ENCODE peak calls at places on chromosomes 5 and 9, in ten cellular contexts. V is NCI-H1930; O is uterus; Q is stimulated activated CD4-positive, alpha-beta T cell treated with anti-CD3 and anti-CD28 coated beads, TNF-alpha, amount 100 ng/mL, for 24 hours; T is astrocyte; C is iPS DF 6.9; B is HTR-8/SVneo; X is Caki2; K is T-helper 17 cell; P is naive B cell. H is an unnamed sample.

GRCh38 chr5:79759436-79759835 is 69.8 kb downstream of the CMYA5 start:
- DNase-seq in V (no peak), O (peak; percentile 50), Q (no peak), T (peak; percentile 84), C (no peak), B (no peak), X (no peak), K (no peak), P (no peak), H (no peak)

GRCh38 chr5:10518352-10518751 is 45.5 kb upstream of the ANKRD33B start:
- DNase-seq in V (no peak), O (no peak), Q (no peak), T (peak; percentile 85), C (no peak), B (no peak), X (peak; percentile 59), K (no peak), P (no peak), H (no peak)

GRCh38 chr5:136364307-136364706 is 1.0 kb downstream of the TRPC7 start:
- DNase-seq in V (no peak), O (no peak), Q (no peak), T (no peak), C (no peak), B (no peak), X (no peak), K (no peak), P (no peak), H (no peak)

GRCh38 chr5:142326480-142326938 is 1.7 kb upstream of the SPRY4 start:
- DNase-seq in V (no peak), O (no peak), Q (no peak), T (no peak), C (no peak), B (no peak), X (no peak), K (no peak), P (no peak), H (no peak)

GRCh38 chr9:86652696-86653095 is 294.6 kb downstream of the GAS1 start:
- DNase-seq in V (no peak), O (no peak), Q (no peak), T (no peak), C (no peak), B (no peak), X (no peak), K (no peak), P (no peak), H (no peak)

GRCh38 chr9:108194154-108194553 is 661.6 kb downstream of the ACTL7B start:
- DNase-seq in V (no peak), O (no peak), Q (no peak), T (no peak), C (no peak), B (no peak), X (no peak), K (no peak), P (no peak), H (no peak)

GRCh38 chr9:86788456-86788855 is 158.8 kb downstream of the GAS1 start:
- DNase-seq in V (no peak), O (no peak), Q (no peak), T (no peak), C (no peak), B (no peak), X (no peak), K (no peak), P (no peak), H (no peak)

GRCh38 chr9:108684288-108685025 is 171.3 kb downstream of the ACTL7B start:
- DNase-seq in V (no peak), O (no peak), Q (no peak), T (no peak), C (no peak), B (no peak), X (no peak), K (no peak), P (no peak), H (no peak)

GRCh38 chr9:100277166-100277979 is 75.4 kb downstream of the TEX10 start:
- DNase-seq in V (no peak), O (no peak), Q (no peak), T (peak; percentile 36), C (no peak), B (no peak), X (peak; percentile 59), K (no peak), P (no peak), H (no peak)

GRCh38 chr9:130988400-130988747 is 20.6 kb upstream of the LAMC3 start:
- DNase-seq in V (no peak), O (no peak), Q (no peak), T (no peak), C (no peak), B (no peak), X (no peak), K (no peak), P (no peak), H (no peak)

H was measured in T-helper 1 cell.